ENCODE peak calls at places on chromosome 10, in four cellular contexts. G is HepG2, D is GM12878, W is K562. C is an unnamed sample.

GRCh38 chr10:1278304-1278703 is 222.1 kb downstream of the WDR37 start:
- DNase-seq in D (no peak), G (no peak), W (no peak), C (no peak)

GRCh38 chr10:7471720-7472367 is 61.0 kb upstream of the SFMBT2 start:
- DNase-seq in G (no peak), D (peak), W (no peak), C (no peak)

GRCh38 chr10:73576178-73576889 is 14.8 kb downstream of the USP54 start:
- DNase-seq in G (peak), W (no peak), D (peak), C (peak)

GRCh38 chr10:124588736-124589451 is 127.3 kb downstream of the LHPP start:
- DNase-seq in G (peak), D (no peak), W (peak), C (no peak)

GRCh38 chr10:21238717-21239116 is 286.8 kb downstream of the SKIDA1 start:
- DNase-seq in G (no peak), W (no peak), D (no peak), C (peak)

GRCh38 chr10:71770789-71771188 is 2.5 kb downstream of the VSIR start:
- DNase-seq in G (no peak), D (no peak), W (no peak), C (no peak)

GRCh38 chr10:44958196-44958896 is 1.3 kb upstream of the RASSF4 start:
- DNase-seq in W (no peak), D (no peak), G (no peak), C (no peak)

GRCh38 chr10:101829561-101830315 is 11.5 kb upstream of the OGA start:
- DNase-seq in W (peak), D (no peak), G (no peak), C (no peak)

GRCh38 chr10:69503001-69503895 is 52.0 kb downstream of the TSPAN15 start:
- DNase-seq in W (no peak), D (no peak), G (no peak), C (no peak)

GRCh38 chr10:32459072-32459703 is 13.2 kb downstream of the CCDC7 start:
- DNase-seq in G (no peak), W (no peak), D (no peak), C (no peak)

GRCh38 chr10:78071140-78071856 is 37.6 kb downstream of the RPS24 start:
- DNase-seq in G (no peak), W (no peak), D (no peak), C (no peak)

GRCh38 chr10:124264711-124265390 is 153.9 kb downstream of the OAT start:
- DNase-seq in G (no peak), W (no peak), D (no peak), C (no peak)

GRCh38 chr10:91354686-91355085 is 55.5 kb upstream of the HECTD2 start:
- DNase-seq in G (no peak), D (no peak), W (no peak), C (no peak)

GRCh38 chr10:12448729-12449391 is 99.5 kb downstream of the CAMK1D start:
- DNase-seq in G (no peak), D (peak), W (no peak), C (peak)

GRCh38 chr10:116138897-116139296 is 134.1 kb downstream of the GFRA1 start:
- DNase-seq in G (no peak), D (no peak), W (no peak), C (no peak)

GRCh38 chr10:1036341-1036791 is 10.7 kb upstream of the IDI2 start:
- DNase-seq in W (no peak), G (no peak), D (no peak), C (peak)

GRCh38 chr10:123402656-123403055 is 248.5 kb downstream of the BUB3 start:
- DNase-seq in W (no peak), G (no peak), D (peak), C (no peak)

GRCh38 chr10:95334793-95335120 is 44.0 kb upstream of the PDLIM1 start:
- DNase-seq in W (no peak), G (no peak), D (no peak), C (no peak)

GRCh38 chr10:95335933-95336699 is 45.3 kb upstream of the PDLIM1 start:
- DNase-seq in D (no peak), G (peak), W (no peak), C (no peak)

GRCh38 chr10:95332666-95333249 is 42.0 kb upstream of the PDLIM1 start:
- DNase-seq in D (no peak), W (no peak), G (no peak), C (no peak)

GRCh38 chr10:95336702-95337101 is 45.9 kb upstream of the PDLIM1 start:
- DNase-seq in D (no peak), G (no peak), W (no peak), C (no peak)

DNA sequence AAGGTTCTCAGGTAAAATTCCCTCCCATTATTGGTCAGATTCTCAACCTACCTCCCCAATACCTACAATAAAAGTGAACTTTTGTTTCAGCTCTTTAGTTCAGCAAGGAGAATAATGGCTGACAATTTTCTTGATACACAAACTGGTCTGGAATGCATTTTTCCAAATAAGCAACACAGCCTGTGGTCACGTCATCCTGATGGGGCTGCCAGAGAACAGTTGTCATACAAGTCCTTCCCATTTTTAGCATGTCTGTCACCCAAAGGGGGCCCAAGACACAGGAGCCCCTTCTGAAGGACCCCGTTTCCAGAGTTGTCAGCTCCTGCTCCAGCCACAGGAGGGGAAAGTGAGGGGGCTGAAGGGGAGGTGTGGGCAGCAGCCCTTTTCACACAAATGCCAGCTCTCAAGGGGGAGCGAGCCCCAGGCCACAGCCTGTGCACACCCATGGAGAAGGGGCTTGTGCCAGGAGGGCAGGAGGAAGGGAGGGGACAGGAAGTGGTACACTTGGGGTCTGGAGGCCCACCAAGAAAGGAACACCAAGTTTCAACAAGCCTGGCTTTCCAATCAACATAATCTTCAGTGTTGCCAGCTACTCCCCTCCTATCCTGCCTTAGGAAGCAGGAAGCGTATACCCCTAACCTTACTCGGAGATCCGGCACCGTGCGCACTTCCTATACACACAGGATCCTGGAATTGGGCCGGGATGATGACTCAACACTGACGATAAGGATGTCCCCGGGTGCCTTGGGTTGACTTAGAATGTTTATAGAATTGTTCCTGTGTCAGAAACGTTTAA is 43.4 kb upstream of the PDLIM1 start:
- DNase-seq in D (no peak), G (no peak), W (peak), C (peak)
- TF ChIP-seq ESRRA in D (no peak), G (no peak), W (no peak), C (no peak)

GRCh38 chr10:119412244-119412750 is 130.2 kb downstream of the RGS10 start:
- DNase-seq in G (no peak), D (no peak), W (no peak), C (no peak)
- TF ChIP-seq KDM1A in G (no peak), D (no peak), W (no peak), C (no peak)

GRCh38 chr10:121525276-121526039 is 72.8 kb downstream of the FGFR2 start:
- DNase-seq in D (no peak), G (no peak), W (no peak), C (no peak)

GRCh38 chr10:121521794-121522556 is 76.3 kb downstream of the FGFR2 start:
- DNase-seq in D (no peak), W (no peak), G (no peak), C (no peak)

GRCh38 chr10:121522841-121523240 is 75.4 kb downstream of the FGFR2 start:
- DNase-seq in G (no peak), D (no peak), W (no peak), C (no peak)

GRCh38 chr10:121526040-121526790 is 72.0 kb downstream of the FGFR2 start:
- DNase-seq in W (no peak), D (no peak), G (no peak), C (no peak)

GRCh38 chr10:121524138-121524817 is 74.0 kb downstream of the FGFR2 start:
- DNase-seq in W (no peak), D (no peak), G (no peak), C (no peak)
- TF ChIP-seq ESRRA in W (no peak), D (no peak), G (no peak), C (no peak)

GRCh38 chr10:48800283-48800675 is 115.6 kb downstream of the WDFY4 start:
- DNase-seq in D (peak), G (no peak), W (peak), C (no peak)
- TF ChIP-seq KDM1A in D (no peak), G (no peak), W (no peak), C (no peak)

DNA sequence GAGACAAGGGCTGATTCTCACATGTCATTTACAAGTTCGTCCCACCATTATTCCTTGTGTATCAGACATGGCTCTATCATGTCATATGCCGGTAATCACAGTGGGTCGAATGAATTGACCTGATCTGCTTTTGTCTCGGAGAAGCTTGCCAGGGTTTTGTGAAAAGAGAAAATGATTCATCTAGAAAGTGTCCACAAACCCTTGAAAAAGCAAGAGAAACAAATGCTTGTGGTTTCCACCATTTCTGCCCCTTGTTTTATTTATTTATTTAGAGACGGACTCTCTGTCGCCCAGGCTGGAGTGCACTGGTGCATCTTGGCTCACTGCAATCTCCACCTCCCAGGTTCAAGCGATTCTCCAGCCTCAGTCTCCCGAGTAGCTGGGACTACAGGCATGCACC is 278.5 kb downstream of the TCF7L2 start:
- DNase-seq in W (no peak), G (no peak), D (no peak), C (no peak)
- TF ChIP-seq ESRRA in W (no peak), G (no peak), D (no peak), C (no peak)

DNA sequence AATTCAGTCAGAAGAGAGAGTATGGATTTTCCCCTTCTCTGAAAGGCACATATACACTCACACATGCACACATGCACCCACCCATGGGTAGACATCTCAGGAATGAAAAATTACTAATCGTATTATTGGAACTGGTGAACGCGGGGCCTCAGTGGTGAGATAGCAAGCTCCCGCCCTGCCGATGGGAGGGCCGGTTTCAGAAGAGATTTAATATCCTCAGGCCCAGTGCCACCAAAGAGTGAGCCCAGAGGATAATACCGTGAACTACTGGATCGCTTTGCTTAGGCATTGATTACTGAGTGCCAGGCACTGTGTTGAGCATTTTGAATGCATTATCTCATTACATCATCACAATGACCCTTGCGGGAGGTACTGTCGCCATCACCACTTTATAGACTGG is 37.9 kb upstream of the EMX2 start:
- DNase-seq in D (no peak), G (no peak), W (no peak), C (no peak)
- TF ChIP-seq KDM1A in D (no peak), G (no peak), W (no peak), C (no peak)

DNA sequence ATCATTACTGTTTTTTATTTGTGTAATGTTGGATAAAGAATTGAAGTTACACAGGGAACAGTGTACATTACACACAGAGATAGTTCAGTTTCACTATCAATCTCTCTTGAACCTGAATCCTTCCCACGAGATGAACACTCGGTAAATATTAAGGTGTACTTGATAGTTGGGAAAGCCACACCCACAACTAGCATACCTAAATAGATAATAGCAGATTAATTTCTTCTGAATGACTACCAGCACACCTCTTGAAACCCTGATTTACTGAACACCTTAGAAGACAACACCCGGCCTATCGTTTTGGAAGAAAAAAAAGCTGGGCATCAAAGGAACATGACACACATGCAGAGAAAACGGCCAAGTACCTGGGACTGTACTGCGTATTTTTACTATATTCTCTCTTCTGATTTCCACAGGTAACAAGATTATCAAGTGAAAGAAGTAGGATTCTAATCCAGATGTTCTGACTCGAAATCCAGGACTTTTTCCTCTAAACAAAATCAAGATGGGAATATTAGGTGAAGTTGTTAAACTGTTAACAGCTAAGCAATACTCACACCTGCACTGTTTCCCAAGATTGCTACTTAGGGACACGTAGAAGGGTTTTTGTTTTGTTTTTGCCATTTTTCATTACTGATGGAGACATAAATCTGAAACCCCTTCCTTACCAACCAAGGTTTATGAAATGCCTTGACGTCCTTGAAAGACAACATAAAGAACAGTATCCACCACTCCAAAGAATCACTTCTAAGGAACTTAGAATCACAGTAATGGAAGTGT is 1.0 kb downstream of the CCDC186 start:
- DNase-seq in W (no peak), D (no peak), G (no peak), C (no peak)
- TF ChIP-seq ESRRA in W (no peak), D (no peak), G (no peak), C (no peak)

C was measured in A549.